ENCODE peak calls at places on chromosomes 12 and 14, in four cellular contexts. E, K, O and M are unnamed samples.

GRCh38 chr14:32417956-32418552 is 89.0 kb downstream of the AKAP6 start:
- DNase-seq in E (no peak), O (no peak), K (no peak), M (no peak)

GRCh38 chr12:11782914-11783420 is 133.5 kb downstream of the ETV6 start:
- DNase-seq in K (no peak), O (no peak), E (no peak), M (no peak)

GRCh38 chr14:69660344-69661193 is 49.2 kb downstream of the SUSD6 start:
- DNase-seq in O (no peak), K (no peak), E (no peak), M (no peak)

GRCh38 chr12:95494888-95495287 is 20.9 kb downstream of the METAP2 start:
- DNase-seq in O (no peak), E (no peak), K (no peak), M (no peak)

GRCh38 chr12:64968989-64969819 is 144.8 kb downstream of the TBC1D30 start:
- DNase-seq in O (peak; percentile 35), K (no peak), E (no peak), M (no peak)

GRCh38 chr12:41576925-41577324 is 388.8 kb downstream of the PDZRN4 start:
- DNase-seq in O (no peak), E (peak; percentile 14), K (no peak), M (no peak)

GRCh38 chr12:115776399-115776798 is 501.1 kb downstream of the MED13L start:
- DNase-seq in O (no peak), E (no peak), K (no peak), M (no peak)

GRCh38 chr12:106897082-106897481 is 58.6 kb upstream of the TMEM263 start:
- DNase-seq in E (no peak), O (no peak), K (no peak), M (no peak)

GRCh38 chr12:109387425-109388166 is 39.9 kb downstream of the MYO1H start:
- DNase-seq in K (no peak), O (no peak), E (peak; percentile 23), M (no peak)

GRCh38 chr14:71620401-71620800 is 311.8 kb upstream of the RGS6 start:
- DNase-seq in K (no peak), E (no peak), O (no peak), M (no peak)

GRCh38 chr14:27927519-27927918 is 839.1 kb upstream of the FOXG1 start:
- DNase-seq in O (no peak), K (no peak), E (no peak), M (no peak)

GRCh38 chr14:21252149-21252548 is 17.1 kb downstream of the HNRNPC start:
- DNase-seq in O (no peak), E (no peak), K (no peak), M (no peak)

GRCh38 chr12:78149459-78149858 is 318.8 kb downstream of the NAV3 start:
- DNase-seq in O (no peak), E (no peak), K (no peak), M (no peak)

GRCh38 chr12:74499192-74499591 is 38.4 kb upstream of the ATXN7L3B start:
- DNase-seq in O (no peak), E (no peak), K (no peak), M (no peak)

GRCh38 chr14:105431256-105431655 is 11.6 kb downstream of the MTA1 start:
- DNase-seq in E (no peak), K (no peak), O (no peak), M (no peak)

GRCh38 chr14:59455411-59455810 is 9.8 kb downstream of the GPR135 start:
- DNase-seq in K (no peak), O (peak; percentile 41), E (no peak), M (no peak)

GRCh38 chr12:20946732-20947131 is 136.2 kb downstream of the SLCO1B3 start:
- DNase-seq in E (peak; percentile 58), O (no peak), K (no peak), M (no peak)

GRCh38 chr12:168763-169525 is 45.0 kb downstream of the SLC6A12 start:
- DNase-seq in K (no peak), E (no peak), O (no peak), M (no peak)

GRCh38 chr12:117151195-117152031 is 38.9 kb downstream of the FBXO21 start:
- DNase-seq in O (peak; percentile 5), K (peak; percentile 67), E (peak; percentile 90), M (no peak)

GRCh38 chr12:132078190-132078589 is 65.9 kb downstream of the DDX51 start:
- DNase-seq in K (no peak), E (no peak), O (peak; percentile 27), M (no peak)

GRCh38 chr12:4147051-4147481 is 126.5 kb upstream of the CCND2 start:
- DNase-seq in E (no peak), K (no peak), O (no peak), M (no peak)

GRCh38 chr12:12333980-12334709 is 15.9 kb downstream of the MANSC1 start:
- DNase-seq in E (peak; percentile 63), O (no peak), K (peak; percentile 68), M (no peak)

GRCh38 chr12:120649442-120650248 is 9.2 kb downstream of the CABP1 start:
- DNase-seq in K (peak; percentile 39), E (peak; percentile 28), O (no peak), M (no peak)
- TF ChIP-seq CTCF in K (peak; percentile 5), E (no peak), O (no peak), M (peak; percentile 60)

GRCh38 chr14:52923902-52924575 is 26.8 kb downstream of the FERMT2 start:
- DNase-seq in E (no peak), K (no peak), O (no peak), M (no peak)
- TF ChIP-seq CTCF in E (no peak), K (no peak), O (peak; percentile 11), M (peak; percentile 12)

GRCh38 chr14:23361763-23362162 is 3.2 kb downstream of the EFS start:
- DNase-seq in K (no peak), O (no peak), E (no peak), M (no peak)

GRCh38 chr14:23361320-23361719 is 3.7 kb downstream of the EFS start:
- DNase-seq in E (no peak), K (no peak), O (peak; percentile 23), M (no peak)

GRCh38 chr14:23359722-23360447 is 5.1 kb downstream of the EFS start:
- DNase-seq in K (no peak), E (no peak), O (no peak), M (no peak)

GRCh38 chr14:23359167-23359626 is 5.8 kb downstream of the EFS start:
- DNase-seq in K (no peak), E (no peak), O (no peak), M (no peak)

GRCh38 chr14:23360496-23360895 is 4.5 kb downstream of the EFS start:
- DNase-seq in O (no peak), E (peak; percentile 69), K (no peak), M (no peak)
- TF ChIP-seq CTCF in O (peak; percentile 12), E (no peak), K (no peak), M (peak; percentile 31)

GRCh38 chr14:56715938-56716337 is 94.3 kb downstream of the OTX2 start:
- DNase-seq in K (no peak), O (no peak), E (no peak), M (no peak)
- TF ChIP-seq CTCF in K (no peak), O (no peak), E (no peak), M (no peak)